ENCODE peak calls at places on chromosomes 5 and 9, in nine cellular contexts. Q, D, J, R, G, F, W, B and O are unnamed samples.

GRCh38 chr9:20048437-20048836 is 259.6 kb upstream of the SLC24A2 start:
- DNase-seq in D (no peak), Q (no peak), W (no peak), R (no peak), B (no peak), F (no peak), J (no peak), G (no peak), O (no peak)

GRCh38 chr9:36924071-36924470 is 110.0 kb downstream of the PAX5 start:
- DNase-seq in B (no peak), D (no peak), R (peak), F (no peak), Q (no peak), W (no peak), G (no peak), J (no peak), O (no peak)

GRCh38 chr5:68418230-68418629 is 202.7 kb downstream of the PIK3R1 start:
- DNase-seq in Q (no peak), J (no peak), G (no peak), R (peak), F (no peak), D (no peak), B (no peak), W (no peak), O (no peak)

GRCh38 chr5:61334224-61335196 is 2.5 kb downstream of the ZSWIM6 start:
- DNase-seq in J (no peak), G (no peak), B (no peak), F (no peak), Q (no peak), W (no peak), R (peak), D (no peak), O (no peak)

GRCh38 chr5:170267431-170268152 is 30.0 kb downstream of the LCP2 start:
- DNase-seq in W (peak), R (peak), D (peak), Q (peak), G (peak), F (peak), B (peak), J (peak), O (peak)

GRCh38 chr9:86946712-86947145 is 577 bp downstream of the GAS1 start:
- DNase-seq in Q (no peak), R (peak), J (peak), B (no peak), G (peak), F (peak), W (peak), D (no peak), O (no peak)

GRCh38 chr9:90882991-90883600 is 81.5 kb downstream of the SYK start:
- DNase-seq in J (no peak), F (no peak), D (no peak), W (no peak), R (no peak), Q (no peak), B (no peak), G (no peak), O (no peak)

GRCh38 chr5:146703899-146704298 is 174.7 kb downstream of the PPP2R2B start:
- DNase-seq in B (no peak), Q (no peak), D (no peak), G (no peak), W (no peak), F (no peak), R (peak), J (no peak), O (no peak)

GRCh38 chr5:107134931-107135330 is 535.8 kb downstream of the EFNA5 start:
- DNase-seq in R (no peak), G (no peak), W (no peak), F (no peak), B (no peak), D (no peak), Q (no peak), J (no peak), O (no peak)

GRCh38 chr5:9877473-9877872 is 247.3 kb upstream of the TAS2R1 start:
- DNase-seq in R (peak), D (no peak), F (no peak), G (no peak), Q (no peak), W (no peak), B (no peak), J (no peak), O (no peak)

GRCh38 chr5:29853711-29854110 is 1339.8 kb upstream of the CDH6 start:
- DNase-seq in D (no peak), G (no peak), J (no peak), B (no peak), W (no peak), Q (no peak), R (no peak), F (no peak), O (no peak)

GRCh38 chr9:123725389-123725788 is 204.5 kb downstream of the DENND1A start:
- DNase-seq in B (no peak), D (no peak), Q (no peak), W (no peak), J (peak), G (no peak), F (no peak), R (no peak), O (no peak)

GRCh38 chr9:73565833-73566465 is 414.3 kb downstream of the ANXA1 start:
- DNase-seq in F (no peak), J (no peak), B (peak), G (no peak), R (no peak), W (peak), Q (no peak), D (no peak), O (no peak)

GRCh38 chr9:97529363-97530076 is 28.1 kb downstream of the TMOD1 start:
- DNase-seq in B (no peak), J (peak), D (no peak), G (no peak), W (peak), R (peak), F (no peak), Q (no peak), O (no peak)

GRCh38 chr5:1725641-1726468 is 73.8 kb downstream of the MRPL36 start:
- DNase-seq in J (no peak), R (no peak), W (no peak), D (no peak), Q (no peak), B (peak), F (no peak), G (peak), O (no peak)

GRCh38 chr5:78627175-78627574 is 21.4 kb downstream of the LHFPL2 start:
- DNase-seq in J (no peak), D (no peak), W (no peak), R (no peak), B (no peak), Q (no peak), G (no peak), F (no peak), O (no peak)

GRCh38 chr5:139565411-139566305 is 4.5 kb downstream of the UBE2D2 start:
- DNase-seq in Q (no peak), D (no peak), W (no peak), J (no peak), G (peak), R (no peak), B (no peak), F (peak), O (no peak)

GRCh38 chr5:144333336-144333920 is 162.8 kb downstream of the KCTD16 start:
- DNase-seq in Q (no peak), J (no peak), D (no peak), W (no peak), F (no peak), G (no peak), R (no peak), B (no peak), O (no peak)

GRCh38 chr5:137054792-137055191 is 444.3 kb downstream of the SPOCK1 start:
- DNase-seq in G (no peak), F (no peak), W (no peak), D (no peak), B (no peak), R (no peak), Q (no peak), J (no peak), O (no peak)

GRCh38 chr5:54278031-54278830 is 32.1 kb downstream of the ARL15 start:
- DNase-seq in B (no peak), D (no peak), R (no peak), F (no peak), G (no peak), W (no peak), Q (no peak), J (no peak), O (no peak)

GRCh38 chr9:83649515-83649914 is 26.6 kb downstream of the IDNK start:
- DNase-seq in F (no peak), Q (no peak), W (no peak), R (no peak), J (no peak), B (no peak), D (no peak), G (no peak), O (no peak)

GRCh38 chr5:90342576-90342975 is 67.0 kb downstream of the CETN3 start:
- DNase-seq in G (no peak), R (no peak), B (no peak), W (no peak), F (no peak), D (no peak), J (no peak), Q (no peak), O (no peak)

GRCh38 chr5:172716796-172717313 is 54.1 kb downstream of the DUSP1 start:
- DNase-seq in Q (peak), F (peak), R (peak), B (peak), D (peak), G (peak), J (peak), W (peak), O (peak)

GRCh38 chr9:131690950-131691573 is 48.8 kb downstream of the RAPGEF1 start:
- DNase-seq in B (no peak), F (peak), J (no peak), W (no peak), R (no peak), D (no peak), Q (no peak), G (no peak), O (no peak)

GRCh38 chr9:15421532-15421931 is 1.1 kb upstream of the SNAPC3 start:
- DNase-seq in R (no peak), G (no peak), J (no peak), D (no peak), W (no peak), Q (no peak), F (no peak), B (no peak), O (no peak)

GRCh38 chr9:22100626-22101025 is 91.5 kb upstream of the CDKN2B start:
- DNase-seq in B (no peak), R (no peak), D (no peak), W (no peak), F (no peak), Q (no peak), G (no peak), J (no peak), O (no peak)

GRCh38 chr9:9913276-9913832 is 699.4 kb downstream of the PTPRD start:
- DNase-seq in G (no peak), F (no peak), D (no peak), R (no peak), J (no peak), W (no peak), Q (no peak), B (no peak), O (no peak)

GRCh38 chr5:127358782-127359181 is 68.2 kb downstream of the MEGF10 start:
- DNase-seq in J (no peak), G (no peak), D (no peak), B (no peak), F (no peak), R (peak), W (peak), Q (no peak), O (peak)

GRCh38 chr5:37739817-37740261 is 100.0 kb downstream of the GDNF start:
- DNase-seq in Q (no peak), R (peak), W (no peak), F (no peak), D (no peak), B (no peak), J (no peak), G (no peak), O (no peak)

GRCh38 chr5:145681686-145682085 is 153.5 kb downstream of the PRELID2 start:
- DNase-seq in Q (no peak), W (peak), F (no peak), R (peak), D (no peak), G (no peak), J (no peak), B (peak), O (peak)

GRCh38 chr5:179914032-179914755 is 6.5 kb upstream of the TBC1D9B start:
- DNase-seq in Q (no peak), G (no peak), F (no peak), R (peak), J (no peak), B (no peak), W (no peak), D (no peak), O (no peak)

GRCh38 chr5:124121198-124121597 is 609.2 kb downstream of the CSNK1G3 start:
- DNase-seq in R (no peak), D (no peak), J (no peak), B (no peak), G (no peak), Q (no peak), F (no peak), W (no peak), O (no peak)

GRCh38 chr9:72623156-72623555 is 101.7 kb downstream of the TMC1 start:
- DNase-seq in R (no peak), F (no peak), D (no peak), J (no peak), W (no peak), G (no peak), Q (no peak), B (no peak), O (no peak)

GRCh38 chr5:73303139-73304079 is 130.4 kb downstream of the TMEM174 start:
- DNase-seq in R (no peak), Q (no peak), B (peak), F (no peak), J (no peak), W (no peak), G (no peak), D (no peak), O (no peak)

GRCh38 chr5:158245513-158245912 is 386.6 kb upstream of the CLINT1 start:
- DNase-seq in J (no peak), R (no peak), Q (no peak), D (no peak), B (no peak), F (no peak), W (no peak), G (no peak), O (no peak)